ENCODE peak calls at places on chromosome 9, in seven cellular contexts. F, H, W, Y, Q, E and C are unnamed samples.

GRCh38 chr9:81874926-81875325 is 53.3 kb upstream of the SPATA31D4 start:
- DNase-seq in Y (no peak), Q (peak; percentile 89), E (no peak), W (no peak), H (no peak), F (no peak), C (peak; percentile 94)

GRCh38 chr9:134793281-134793680 is 87.3 kb upstream of the FCN2 start:
- DNase-seq in W (no peak), Q (no peak), F (no peak), H (no peak), E (no peak), Y (no peak), C (no peak)

GRCh38 chr9:80242022-80242421 is 670.3 kb downstream of the TLE4 start:
- DNase-seq in Q (no peak), F (no peak), W (no peak), E (peak; percentile 4), H (no peak), Y (no peak), C (no peak)

GRCh38 chr9:91705386-91705785 is 244.6 kb downstream of the ROR2 start:
- DNase-seq in Y (no peak), Q (no peak), E (no peak), W (no peak), F (no peak), H (no peak), C (no peak)

GRCh38 chr9:134837529-134837928 is 43.1 kb upstream of the FCN2 start:
- DNase-seq in Q (no peak), H (no peak), F (no peak), Y (no peak), W (no peak), E (no peak), C (peak; percentile 25)

GRCh38 chr9:18821794-18822193 is 211.2 kb downstream of the SAXO1 start:
- DNase-seq in H (no peak), F (peak; percentile 48), Y (no peak), W (no peak), Q (no peak), E (no peak), C (peak; percentile 52)

GRCh38 chr9:87271696-87272477 is 225.8 kb upstream of the DAPK1 start:
- DNase-seq in E (no peak), W (no peak), Y (no peak), F (no peak), Q (peak; percentile 30), H (no peak), C (peak; percentile 13)

GRCh38 chr9:93130861-93131481 is 3.1 kb downstream of the NINJ1 start:
- DNase-seq in Y (no peak), E (no peak), H (no peak), Q (peak; percentile 31), W (no peak), F (no peak), C (no peak)

GRCh38 chr9:133581553-133582343 is 27.4 kb downstream of the FAM163B start:
- DNase-seq in Q (peak; percentile 89), H (no peak), Y (no peak), W (no peak), F (peak; percentile 75), E (peak; percentile 29), C (peak; percentile 75)

GRCh38 chr9:76394896-76395244 is 644 bp upstream of the RFK start:
- DNase-seq in Q (peak; percentile 84), F (peak; percentile 95), W (no peak), H (no peak), E (peak; percentile 89), Y (peak; percentile 69), C (no peak)

GRCh38 chr9:126459546-126459945 is 132.9 kb downstream of the MVB12B start:
- DNase-seq in E (no peak), W (no peak), Q (no peak), Y (peak; percentile 18), F (no peak), H (no peak), C (no peak)

GRCh38 chr9:115209601-115210306 is 91.8 kb upstream of the TNC start:
- DNase-seq in Y (no peak), F (peak; percentile 70), Q (no peak), H (no peak), E (no peak), W (no peak), C (peak; percentile 60)

GRCh38 chr9:81562221-81563019 is 126.9 kb downstream of the TLE1 start:
- DNase-seq in Y (no peak), F (no peak), Q (peak; percentile 81), H (no peak), E (peak; percentile 96), W (no peak), C (peak; percentile 82)

GRCh38 chr9:16540996-16541668 is 329.3 kb downstream of the BNC2 start:
- DNase-seq in F (no peak), Q (peak; percentile 46), W (no peak), E (no peak), Y (no peak), H (no peak), C (peak; percentile 47)

GRCh38 chr9:4277531-4277991 is 22.3 kb downstream of the GLIS3 start:
- DNase-seq in H (no peak), F (no peak), W (no peak), E (no peak), Y (no peak), Q (no peak), C (peak; percentile 14)

GRCh38 chr9:115462623-115463022 is 344.7 kb upstream of the TNC start:
- DNase-seq in E (no peak), H (no peak), Y (no peak), Q (no peak), W (no peak), F (peak; percentile 58), C (no peak)

GRCh38 chr9:35689601-35690446 is at the start of gene TPM2:
- DNase-seq in H (peak; percentile 58), E (peak; percentile 52), Y (peak; percentile 87), W (peak; percentile 66), F (peak; percentile 94), Q (peak; percentile 86), C (peak; percentile 90)

GRCh38 chr9:38416461-38416860 is 7.8 kb downstream of the IGFBPL1 start:
- DNase-seq in W (no peak), F (no peak), H (no peak), Y (no peak), Q (no peak), E (peak; percentile 61), C (no peak)

GRCh38 chr9:128203842-128204551 is 818 bp downstream of the DNM1 start:
- DNase-seq in E (no peak), Y (peak; percentile 61), W (no peak), F (peak; percentile 83), Q (peak; percentile 58), H (peak; percentile 48), C (peak; percentile 47)

GRCh38 chr9:134526798-134527492 is 114.7 kb upstream of the COL5A1 start:
- DNase-seq in H (no peak), Q (no peak), Y (no peak), E (no peak), W (no peak), F (no peak), C (no peak)

GRCh38 chr9:28915256-28915930 is 1342.1 kb upstream of the C9orf72 start:
- DNase-seq in Y (no peak), Q (no peak), H (no peak), F (no peak), E (peak; percentile 86), W (no peak), C (no peak)

GRCh38 chr9:80871596-80871995 is 817.8 kb downstream of the TLE1 start:
- DNase-seq in Y (no peak), Q (no peak), W (no peak), H (no peak), E (no peak), F (no peak), C (no peak)

GRCh38 chr9:135186248-135187164 is 99.0 kb downstream of the OLFM1 start:
- DNase-seq in Q (no peak), E (no peak), F (peak; percentile 53), Y (no peak), H (no peak), W (no peak), C (no peak)

DNA sequence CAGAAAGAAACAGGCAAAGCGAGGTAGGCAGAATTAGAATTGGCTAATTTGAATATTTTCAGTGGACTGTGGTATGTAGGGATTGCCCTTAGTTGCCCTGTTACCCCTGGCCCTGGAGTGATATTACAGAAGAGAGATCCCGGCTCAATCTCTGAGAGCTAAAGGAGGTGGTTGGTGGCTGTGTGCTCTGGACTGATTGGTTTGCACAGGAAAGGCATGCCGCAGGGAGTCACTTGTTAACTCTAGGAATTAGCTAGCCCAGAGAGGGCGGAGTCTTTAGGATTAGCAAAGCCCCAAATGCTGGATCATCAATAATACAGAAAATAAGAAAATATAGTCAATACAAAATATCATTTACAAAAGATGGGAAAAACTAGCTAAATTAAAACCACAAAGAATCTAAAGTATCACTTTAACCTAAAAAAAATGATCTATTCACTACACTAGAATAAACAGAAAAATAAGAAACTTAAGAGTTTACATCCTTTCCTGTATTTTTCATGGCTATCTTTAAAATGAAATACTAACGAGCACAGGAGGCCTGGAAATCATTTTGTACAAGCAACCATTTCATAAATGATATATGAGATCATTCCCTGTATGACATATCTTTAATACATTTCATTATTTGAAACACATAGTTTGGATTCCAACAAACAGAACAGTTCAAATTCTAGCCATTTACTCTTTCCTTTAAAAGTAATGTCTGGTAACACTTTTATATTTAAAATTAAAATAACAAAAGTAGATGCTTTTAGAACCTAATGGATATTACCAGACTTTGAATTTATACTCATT is 71.1 kb downstream of the GNAQ start:
- DNase-seq in E (peak; percentile 22), W (no peak), Q (no peak), H (no peak), Y (peak; percentile 53), F (peak; percentile 84), C (no peak)
- H3K27ac ChIP-seq in E (no peak overlapping the region), W (no peak overlapping the region), Q (peak overlapping the region; percentile 29), H (no peak overlapping the region), Y (no peak overlapping the region), F (no peak overlapping the region), C (no peak overlapping the region)

DNA sequence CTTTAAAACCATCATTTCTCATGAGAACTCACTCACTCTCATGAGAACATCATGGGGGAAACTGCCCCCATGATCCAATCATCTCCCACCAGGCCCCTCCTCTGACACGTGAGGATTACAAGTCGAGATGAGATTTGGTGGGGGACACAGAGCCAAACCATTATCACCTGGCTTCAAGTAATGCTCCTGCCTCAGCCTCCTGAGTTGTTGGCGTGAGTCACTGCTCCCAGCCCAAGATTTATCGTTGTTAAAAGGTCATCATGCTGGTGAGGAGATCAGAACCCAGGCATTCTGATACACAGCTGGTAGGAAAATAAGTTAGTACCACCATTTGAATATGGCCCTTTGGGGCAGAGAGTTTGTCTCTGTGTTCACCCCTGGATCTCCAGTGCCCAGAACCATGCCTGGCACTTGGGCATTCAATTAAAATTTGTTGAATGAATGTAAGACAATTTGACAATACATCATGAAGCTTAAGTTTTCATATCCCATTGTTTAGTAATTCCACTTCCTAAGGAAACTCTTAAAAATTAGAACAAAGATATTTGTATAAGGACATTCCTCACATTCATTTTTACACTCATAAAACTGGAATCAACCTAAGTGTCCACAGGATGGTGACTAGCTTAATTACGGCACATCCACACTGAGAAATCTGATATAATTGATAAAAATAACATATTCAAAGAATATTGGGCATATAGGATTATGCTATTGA is 58.0 kb upstream of the COL15A1 start:
- DNase-seq in Y (no peak), W (no peak), E (no peak), H (no peak), F (no peak), Q (no peak), C (no peak)
- H3K23ac ChIP-seq in Y (no peak overlapping the region), W (no peak overlapping the region), E (no peak overlapping the region), H (no peak overlapping the region), F (no peak overlapping the region), Q (no peak overlapping the region), C (no peak overlapping the region)

GRCh38 chr9:33241298-33241697 is 1.3 kb downstream of the SPINK4 start:
- DNase-seq in W (no peak), E (no peak), F (no peak), Q (no peak), H (no peak), Y (no peak), C (no peak)
- H3K27ac ChIP-seq in W (no peak overlapping the region), E (no peak overlapping the region), F (no peak overlapping the region), Q (no peak overlapping the region), H (no peak overlapping the region), Y (no peak overlapping the region), C (no peak overlapping the region)

GRCh38 chr9:90593646-90594045 is 49.0 kb downstream of the DIRAS2 start:
- DNase-seq in Q (no peak), H (no peak), W (no peak), E (no peak), Y (no peak), F (no peak), C (no peak)
- H3K23ac ChIP-seq in Q (no peak overlapping the region), H (no peak overlapping the region), W (no peak overlapping the region), E (no peak overlapping the region), Y (no peak overlapping the region), F (no peak overlapping the region), C (no peak overlapping the region)